ENCODE peak calls at places on chromosome 17, in six cellular contexts. A is T-helper 9 cell, Z is cardiac muscle cell, C is GM12892, X is posterior vena cava, U is dorsolateral prefrontal cortex. T is an unnamed sample.

GRCh38 chr17:68784431-68784830 is 170.8 kb downstream of the ABCA8 start:
- DNase-seq in Z (no peak), X (no peak), A (no peak), C (no peak), U (no peak), T (no peak)

GRCh38 chr17:38451840-38452529 is 23.7 kb downstream of the ARHGAP23 start:
- DNase-seq in U (no peak), Z (no peak), X (no peak), A (no peak), C (no peak), T (no peak)

GRCh38 chr17:70172449-70172848 is 3.1 kb downstream of the KCNJ2 start:
- DNase-seq in C (no peak), A (no peak), Z (no peak), X (no peak), U (no peak), T (no peak)

GRCh38 chr17:31803494-31804213 is 55.4 kb downstream of the COPRS start:
- DNase-seq in X (no peak), A (no peak), C (no peak), Z (no peak), U (no peak), T (no peak)

GRCh38 chr17:15896834-15897233 is 48.1 kb upstream of the ADORA2B start:
- DNase-seq in Z (no peak), A (no peak), C (no peak), X (no peak), U (no peak), T (no peak)

GRCh38 chr17:51840688-51841087 is 317.8 kb downstream of the CA10 start:
- DNase-seq in C (no peak), X (no peak), Z (no peak), A (no peak), U (no peak), T (no peak)

GRCh38 chr17:8581002-8581658 is 49.4 kb downstream of the MYH10 start:
- DNase-seq in C (no peak), X (no peak), A (no peak), U (no peak), Z (no peak), T (no peak)

GRCh38 chr17:6546069-6546718 is 10.2 kb downstream of the PITPNM3 start:
- DNase-seq in C (no peak), A (no peak), U (no peak), X (peak; percentile 34), Z (no peak), T (no peak)

GRCh38 chr17:60525347-60525623 is 757 bp downstream of the APPBP2 start:
- DNase-seq in A (no peak), C (no peak), Z (peak; percentile 23), U (peak; percentile 11), X (no peak), T (no peak)

GRCh38 chr17:1764274-1764673 is 2.4 kb downstream of the SERPINF1 start:
- DNase-seq in C (no peak), A (peak; percentile 12), X (peak; percentile 92), Z (no peak), U (no peak), T (peak; percentile 43)

GRCh38 chr17:48841395-48841831 is 10.6 kb downstream of the CALCOCO2 start:
- DNase-seq in U (no peak), A (no peak), X (no peak), Z (no peak), C (no peak), T (peak; percentile 50)

GRCh38 chr17:50511058-50511457 is 2.8 kb downstream of the MYCBPAP start:
- DNase-seq in X (no peak), U (no peak), A (no peak), Z (peak; percentile 36), C (peak; percentile 73), T (no peak)

GRCh38 chr17:17052462-17053221 is 10.4 kb downstream of the MPRIP start:
- DNase-seq in X (no peak), A (no peak), C (no peak), U (no peak), Z (no peak), T (no peak)

GRCh38 chr17:78999056-78999768 is 10.4 kb downstream of the CANT1 start:
- DNase-seq in X (peak; percentile 53), A (no peak), U (no peak), C (no peak), Z (no peak), T (no peak)

GRCh38 chr17:68682913-68683312 is 81.7 kb upstream of the FAM20A start:
- DNase-seq in U (no peak), Z (no peak), A (no peak), X (no peak), C (no peak), T (no peak)

GRCh38 chr17:35486920-35487727 is 38.6 kb upstream of the SLFN13 start:
- DNase-seq in Z (peak; percentile 44), X (peak; percentile 87), C (peak; percentile 64), U (no peak), A (peak; percentile 59), T (peak; percentile 84)

GRCh38 chr17:34420254-34420766 is 57.3 kb upstream of the CCL1 start:
- DNase-seq in Z (peak; percentile 76), X (no peak), A (peak; percentile 54), U (peak; percentile 41), C (peak; percentile 57), T (peak; percentile 48)

GRCh38 chr17:50464736-50465135 is 3.9 kb downstream of the CHAD start:
- DNase-seq in Z (no peak), C (no peak), A (no peak), X (peak; percentile 64), U (no peak), T (no peak)

GRCh38 chr17:42421479-42422332 is 1.4 kb downstream of the CAVIN1 start:
- DNase-seq in X (no peak), C (no peak), U (no peak), Z (peak; percentile 36), A (no peak), T (no peak)

GRCh38 chr17:681738-682137 is 32.9 kb downstream of the VPS53 start:
- DNase-seq in A (no peak), C (no peak), U (no peak), Z (no peak), X (no peak), T (no peak)